ENCODE peak calls at places on chromosomes 12 and 14, in ten cellular contexts. One of them, this sample, is unnamed.
A peak's percentile ranks its signal among the peaks of the same experiment; 100 is the strongest.

GRCh38 chr14:35628989-35629388 is 95.0 kb downstream of the INSM2 start:
- DNase-seq in HCT116: no peak
- DNase-seq in suprapubic skin: no peak
- DNase-seq in transverse colon: no peak
- DNase-seq in GM23338: peak; percentile 24
- DNase-seq in spleen: no peak
- DNase-seq in endothelial cell of umbilical vein: no peak
- DNase-seq in stomach: no peak
- DNase-seq in HepG2: no peak
- DNase-seq in HL-60: no peak
- DNase-seq in this sample: no peak

GRCh38 chr12:27048822-27049752 is 26.7 kb downstream of the MED21 start:
- DNase-seq in HCT116: no peak
- DNase-seq in suprapubic skin: no peak
- DNase-seq in transverse colon: no peak
- DNase-seq in GM23338: no peak
- DNase-seq in spleen: no peak
- DNase-seq in endothelial cell of umbilical vein: peak; percentile 28
- DNase-seq in stomach: no peak
- DNase-seq in HepG2: no peak
- DNase-seq in HL-60: no peak
- DNase-seq in this sample: no peak

GRCh38 chr14:92556863-92557543 is 43.4 kb downstream of the RIN3 start:
- DNase-seq in HCT116: no peak
- DNase-seq in suprapubic skin: no peak
- DNase-seq in transverse colon: no peak
- DNase-seq in GM23338: no peak
- DNase-seq in spleen: no peak
- DNase-seq in endothelial cell of umbilical vein: no peak
- DNase-seq in stomach: no peak
- DNase-seq in HepG2: peak; percentile 90
- DNase-seq in HL-60: no peak
- DNase-seq in this sample: no peak

GRCh38 chr14:24135584-24135833 is 485 bp upstream of the PSME1 start:
- DNase-seq in HCT116: no peak
- DNase-seq in suprapubic skin: no peak
- DNase-seq in transverse colon: no peak
- DNase-seq in GM23338: no peak
- DNase-seq in spleen: no peak
- DNase-seq in endothelial cell of umbilical vein: no peak
- DNase-seq in stomach: no peak
- DNase-seq in HepG2: no peak
- DNase-seq in HL-60: no peak
- DNase-seq in this sample: no peak

GRCh38 chr12:7666595-7666994 is 887 bp upstream of the APOBEC1 start:
- DNase-seq in HCT116: no peak
- DNase-seq in suprapubic skin: no peak
- DNase-seq in transverse colon: no peak
- DNase-seq in GM23338: no peak
- DNase-seq in spleen: no peak
- DNase-seq in endothelial cell of umbilical vein: no peak
- DNase-seq in stomach: no peak
- DNase-seq in HepG2: peak; percentile 40
- DNase-seq in HL-60: no peak
- DNase-seq in this sample: no peak

GRCh38 chr12:13198921-13199320 is 2.4 kb downstream of the EMP1 start:
- DNase-seq in HCT116: no peak
- DNase-seq in suprapubic skin: no peak
- DNase-seq in transverse colon: no peak
- DNase-seq in GM23338: no peak
- DNase-seq in spleen: no peak
- DNase-seq in endothelial cell of umbilical vein: peak; percentile 70
- DNase-seq in stomach: no peak
- DNase-seq in HepG2: no peak
- DNase-seq in HL-60: no peak
- DNase-seq in this sample: no peak

GRCh38 chr12:112005419-112006395 is 7.3 kb downstream of the TMEM116 start:
- DNase-seq in HCT116: peak; percentile 24
- DNase-seq in suprapubic skin: no peak
- DNase-seq in transverse colon: peak; percentile 67
- DNase-seq in GM23338: peak; percentile 88
- DNase-seq in spleen: no peak
- DNase-seq in endothelial cell of umbilical vein: no peak
- DNase-seq in stomach: peak; percentile 67
- DNase-seq in HepG2: no peak
- DNase-seq in HL-60: no peak
- DNase-seq in this sample: no peak

GRCh38 chr14:89425931-89426330 is 8.9 kb upstream of the FOXN3 start:
- DNase-seq in HCT116: peak; percentile 48
- DNase-seq in suprapubic skin: no peak
- DNase-seq in transverse colon: peak; percentile 33
- DNase-seq in GM23338: no peak
- DNase-seq in spleen: no peak
- DNase-seq in endothelial cell of umbilical vein: peak; percentile 55
- DNase-seq in stomach: no peak
- DNase-seq in HepG2: peak; percentile 41
- DNase-seq in HL-60: no peak
- DNase-seq in this sample: peak; percentile 61

GRCh38 chr12:11825278-11825677 is 175.8 kb downstream of the ETV6 start:
- DNase-seq in HCT116: no peak
- DNase-seq in suprapubic skin: no peak
- DNase-seq in transverse colon: no peak
- DNase-seq in GM23338: no peak
- DNase-seq in spleen: no peak
- DNase-seq in endothelial cell of umbilical vein: no peak
- DNase-seq in stomach: no peak
- DNase-seq in HepG2: no peak
- DNase-seq in HL-60: no peak
- DNase-seq in this sample: no peak

GRCh38 chr12:109033239-109034196 is 12.7 kb upstream of the SVOP start:
- DNase-seq in HCT116: no peak
- DNase-seq in suprapubic skin: no peak
- DNase-seq in transverse colon: no peak
- DNase-seq in GM23338: peak; percentile 14
- DNase-seq in spleen: no peak
- DNase-seq in endothelial cell of umbilical vein: no peak
- DNase-seq in stomach: no peak
- DNase-seq in HepG2: no peak
- DNase-seq in HL-60: no peak
- DNase-seq in this sample: no peak

GRCh38 chr14:34930591-34931069 is 52.2 kb upstream of the SRP54 start:
- DNase-seq in HCT116: no peak
- DNase-seq in suprapubic skin: no peak
- DNase-seq in transverse colon: no peak
- DNase-seq in GM23338: no peak
- DNase-seq in spleen: no peak
- DNase-seq in endothelial cell of umbilical vein: peak; percentile 29
- DNase-seq in stomach: no peak
- DNase-seq in HepG2: no peak
- DNase-seq in HL-60: no peak
- DNase-seq in this sample: no peak

GRCh38 chr14:90777358-90777757 is 38.9 kb downstream of the TTC7B start:
- DNase-seq in HCT116: no peak
- DNase-seq in suprapubic skin: no peak
- DNase-seq in transverse colon: no peak
- DNase-seq in GM23338: no peak
- DNase-seq in spleen: no peak
- DNase-seq in endothelial cell of umbilical vein: no peak
- DNase-seq in stomach: no peak
- DNase-seq in HepG2: no peak
- DNase-seq in HL-60: no peak
- DNase-seq in this sample: no peak

GRCh38 chr14:90773196-90773486 is 43.1 kb downstream of the TTC7B start:
- DNase-seq in HCT116: no peak
- DNase-seq in suprapubic skin: no peak
- DNase-seq in transverse colon: no peak
- DNase-seq in GM23338: no peak
- DNase-seq in spleen: no peak
- DNase-seq in endothelial cell of umbilical vein: no peak
- DNase-seq in stomach: no peak
- DNase-seq in HepG2: no peak
- DNase-seq in HL-60: no peak
- DNase-seq in this sample: no peak

GRCh38 chr14:90775441-90775840 is 40.8 kb downstream of the TTC7B start:
- DNase-seq in HCT116: no peak
- DNase-seq in suprapubic skin: no peak
- DNase-seq in transverse colon: no peak
- DNase-seq in GM23338: no peak
- DNase-seq in spleen: no peak
- DNase-seq in endothelial cell of umbilical vein: no peak
- DNase-seq in stomach: no peak
- DNase-seq in HepG2: no peak
- DNase-seq in HL-60: no peak
- DNase-seq in this sample: no peak

GRCh38 chr14:90773705-90774104 is 42.5 kb downstream of the TTC7B start:
- DNase-seq in HCT116: no peak
- DNase-seq in suprapubic skin: no peak
- DNase-seq in transverse colon: no peak
- DNase-seq in GM23338: no peak
- DNase-seq in spleen: no peak
- DNase-seq in endothelial cell of umbilical vein: no peak
- DNase-seq in stomach: no peak
- DNase-seq in HepG2: no peak
- DNase-seq in HL-60: no peak
- DNase-seq in this sample: no peak

DNA sequence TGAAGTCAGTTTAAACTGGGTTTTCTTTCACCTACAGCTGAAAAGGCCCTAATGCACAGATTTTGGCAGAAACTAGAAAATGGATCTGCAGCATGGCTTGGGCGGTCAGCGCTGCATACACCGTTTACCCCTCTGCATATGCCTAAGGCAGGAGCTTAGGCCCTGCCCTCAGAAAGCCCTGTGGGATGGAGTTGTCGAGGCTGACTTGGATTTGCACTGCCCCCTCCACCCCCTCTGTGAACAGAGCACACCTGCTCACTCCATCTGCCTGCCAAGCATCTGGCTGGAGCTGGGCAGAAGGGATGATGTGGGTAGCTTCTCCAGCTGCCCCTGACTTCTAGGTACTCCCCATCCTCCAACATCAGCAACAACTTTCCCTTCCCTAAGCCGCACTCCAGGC is 41.9 kb downstream of the TTC7B start:
- DNase-seq in HCT116: no peak
- DNase-seq in suprapubic skin: no peak
- DNase-seq in transverse colon: no peak
- DNase-seq in GM23338: no peak
- DNase-seq in spleen: no peak
- DNase-seq in endothelial cell of umbilical vein: no peak
- DNase-seq in stomach: no peak
- DNase-seq in HepG2: no peak
- DNase-seq in HL-60: no peak
- DNase-seq in this sample: no peak
- H3K27ac ChIP-seq in HCT116: no peak overlapping the region
- H3K27ac ChIP-seq in suprapubic skin: no peak overlapping the region
- H3K27ac ChIP-seq in transverse colon: no peak overlapping the region
- H3K27ac ChIP-seq in GM23338: no peak overlapping the region
- H3K27ac ChIP-seq in spleen: no peak overlapping the region
- H3K27ac ChIP-seq in endothelial cell of umbilical vein: no peak overlapping the region
- H3K27ac ChIP-seq in stomach: no peak overlapping the region
- H3K27ac ChIP-seq in HepG2: no peak overlapping the region
- H3K27ac ChIP-seq in HL-60: no peak overlapping the region
- H3K27ac ChIP-seq in this sample: no peak overlapping the region

GRCh38 chr12:25959069-25959961 is 833 bp downstream of the RASSF8 start:
- DNase-seq in HCT116: no peak
- DNase-seq in suprapubic skin: peak; percentile 77
- DNase-seq in transverse colon: peak; percentile 31
- DNase-seq in GM23338: peak; percentile 64
- DNase-seq in spleen: peak; percentile 76
- DNase-seq in endothelial cell of umbilical vein: peak; percentile 71
- DNase-seq in stomach: peak; percentile 27
- DNase-seq in HepG2: no peak
- DNase-seq in HL-60: no peak
- DNase-seq in this sample: peak; percentile 86
- TF ChIP-seq POLR2AphosphoS5 in HCT116: no peak
- TF ChIP-seq POLR2AphosphoS5 in suprapubic skin: no peak
- TF ChIP-seq POLR2AphosphoS5 in transverse colon: peak; percentile 54
- TF ChIP-seq POLR2AphosphoS5 in GM23338: no peak
- TF ChIP-seq POLR2AphosphoS5 in spleen: peak; percentile 58
- TF ChIP-seq POLR2AphosphoS5 in endothelial cell of umbilical vein: no peak
- TF ChIP-seq POLR2AphosphoS5 in stomach: peak; percentile 22
- TF ChIP-seq POLR2AphosphoS5 in HepG2: no peak
- TF ChIP-seq POLR2AphosphoS5 in HL-60: no peak
- TF ChIP-seq POLR2AphosphoS5 in this sample: peak; percentile 66

GRCh38 chr14:73753043-73753886 is 39.1 kb upstream of the PNMA1 start:
- DNase-seq in HCT116: no peak
- DNase-seq in suprapubic skin: peak; percentile 83
- DNase-seq in transverse colon: peak; percentile 87
- DNase-seq in GM23338: no peak
- DNase-seq in spleen: peak; percentile 88
- DNase-seq in endothelial cell of umbilical vein: peak; percentile 99
- DNase-seq in stomach: peak; percentile 76
- DNase-seq in HepG2: peak; percentile 84
- DNase-seq in HL-60: no peak
- DNase-seq in this sample: peak; percentile 81
- H3K27ac ChIP-seq in HCT116: peak overlapping the region; percentile 9
- H3K27ac ChIP-seq in suprapubic skin: peak overlapping the region; percentile 100
- H3K27ac ChIP-seq in transverse colon: peak overlapping the region; percentile 100
- H3K27ac ChIP-seq in GM23338: no peak overlapping the region
- H3K27ac ChIP-seq in spleen: peak overlapping the region; percentile 97
- H3K27ac ChIP-seq in endothelial cell of umbilical vein: peak overlapping the region; percentile 99
- H3K27ac ChIP-seq in stomach: peak overlapping the region; percentile 100
- H3K27ac ChIP-seq in HepG2: peak overlapping the region; percentile 84
- H3K27ac ChIP-seq in HL-60: peak overlapping the region; percentile 95
- H3K27ac ChIP-seq in this sample: peak overlapping the region; percentile 100

GRCh38 chr12:124508323-124509096 is 58.9 kb downstream of the NCOR2 start:
- DNase-seq in HCT116: no peak
- DNase-seq in suprapubic skin: no peak
- DNase-seq in transverse colon: no peak
- DNase-seq in GM23338: no peak
- DNase-seq in spleen: no peak
- DNase-seq in endothelial cell of umbilical vein: no peak
- DNase-seq in stomach: no peak
- DNase-seq in HepG2: no peak
- DNase-seq in HL-60: no peak
- DNase-seq in this sample: peak; percentile 85

GRCh38 chr12:124509300-124509675 is 58.1 kb downstream of the NCOR2 start:
- DNase-seq in HCT116: no peak
- DNase-seq in suprapubic skin: no peak
- DNase-seq in transverse colon: no peak
- DNase-seq in GM23338: no peak
- DNase-seq in spleen: no peak
- DNase-seq in endothelial cell of umbilical vein: no peak
- DNase-seq in stomach: no peak
- DNase-seq in HepG2: no peak
- DNase-seq in HL-60: no peak
- DNase-seq in this sample: no peak

GRCh38 chr12:124506145-124506831 is 61.1 kb downstream of the NCOR2 start:
- DNase-seq in HCT116: no peak
- DNase-seq in suprapubic skin: peak; percentile 89
- DNase-seq in transverse colon: peak; percentile 77
- DNase-seq in GM23338: no peak
- DNase-seq in spleen: peak; percentile 90
- DNase-seq in endothelial cell of umbilical vein: peak; percentile 75
- DNase-seq in stomach: peak; percentile 74
- DNase-seq in HepG2: no peak
- DNase-seq in HL-60: peak; percentile 81
- DNase-seq in this sample: peak; percentile 93

GRCh38 chr12:124506832-124507153 is 60.6 kb downstream of the NCOR2 start:
- DNase-seq in HCT116: no peak
- DNase-seq in suprapubic skin: no peak
- DNase-seq in transverse colon: no peak
- DNase-seq in GM23338: no peak
- DNase-seq in spleen: no peak
- DNase-seq in endothelial cell of umbilical vein: no peak
- DNase-seq in stomach: no peak
- DNase-seq in HepG2: no peak
- DNase-seq in HL-60: no peak
- DNase-seq in this sample: no peak

GRCh38 chr12:124507188-124508109 is 60.0 kb downstream of the NCOR2 start:
- DNase-seq in HCT116: no peak
- DNase-seq in suprapubic skin: no peak
- DNase-seq in transverse colon: no peak
- DNase-seq in GM23338: no peak
- DNase-seq in spleen: no peak
- DNase-seq in endothelial cell of umbilical vein: no peak
- DNase-seq in stomach: no peak
- DNase-seq in HepG2: no peak
- DNase-seq in HL-60: no peak
- DNase-seq in this sample: no peak
- TF ChIP-seq POLR2AphosphoS5 in HCT116: no peak
- TF ChIP-seq POLR2AphosphoS5 in suprapubic skin: no peak
- TF ChIP-seq POLR2AphosphoS5 in transverse colon: no peak
- TF ChIP-seq POLR2AphosphoS5 in GM23338: no peak
- TF ChIP-seq POLR2AphosphoS5 in spleen: peak; percentile 35
- TF ChIP-seq POLR2AphosphoS5 in endothelial cell of umbilical vein: no peak
- TF ChIP-seq POLR2AphosphoS5 in stomach: no peak
- TF ChIP-seq POLR2AphosphoS5 in HepG2: no peak
- TF ChIP-seq POLR2AphosphoS5 in HL-60: no peak
- TF ChIP-seq POLR2AphosphoS5 in this sample: peak; percentile 12

This sample was measured in sigmoid colon.